ENCODE peak calls at places on chromosomes 2 and 18, in four cellular contexts. C is lung microvascular endothelial cell, D is non-pigmented ciliary epithelial cell, Y is T-cell. I is an unnamed sample.

GRCh38 chr2:157900684-157901083 is 24.6 kb upstream of the ACVR1 start:
- DNase-seq in C (no peak), D (no peak), Y (no peak), I (no peak)

GRCh38 chr18:31247574-31248199 is 70.3 kb upstream of the DSG1 start:
- DNase-seq in C (no peak), D (no peak), Y (no peak), I (no peak)

GRCh38 chr2:126890962-126891450 is 7.7 kb upstream of the TEX51 start:
- DNase-seq in C (no peak), D (no peak), Y (no peak), I (no peak)

GRCh38 chr18:68893396-68893795 is 95.5 kb downstream of the CCDC102B start:
- DNase-seq in C (no peak), D (no peak), Y (no peak), I (no peak)

GRCh38 chr2:74119912-74120825 is 27.5 kb downstream of the BOLA3 start:
- DNase-seq in C (peak; percentile 80), D (peak; percentile 49), Y (peak; percentile 73), I (peak; percentile 93)

GRCh38 chr2:70070557-70071268 is 16.6 kb upstream of the PCBP1 start:
- DNase-seq in C (peak; percentile 94), D (no peak), Y (peak; percentile 42), I (peak; percentile 94)

GRCh38 chr2:136000502-136000901 is 15.1 kb upstream of the DARS1 start:
- DNase-seq in C (peak; percentile 4), D (no peak), Y (no peak), I (peak; percentile 16)

GRCh38 chr2:69625078-69625788 is 18.3 kb downstream of the AAK1 start:
- DNase-seq in C (peak; percentile 17), D (no peak), Y (no peak), I (peak; percentile 23)

GRCh38 chr2:128319457-128319772 is 747 bp upstream of the HS6ST1 start:
- DNase-seq in C (no peak), D (no peak), Y (no peak), I (no peak)

GRCh38 chr2:241844066-241844728 is 14.5 kb downstream of the PDCD1 start:
- DNase-seq in C (peak; percentile 91), D (no peak), Y (peak; percentile 40), I (peak; percentile 84)

GRCh38 chr2:172182624-172183023 is 79.9 kb upstream of the DLX2 start:
- DNase-seq in C (no peak), D (no peak), Y (no peak), I (no peak)

GRCh38 chr18:51120809-51121596 is 76.5 kb downstream of the MEX3C start:
- DNase-seq in C (no peak), D (no peak), Y (no peak), I (no peak)

GRCh38 chr2:240320561-240321091 is 114.8 kb upstream of the GPC1 start:
- DNase-seq in C (peak; percentile 3), D (no peak), Y (no peak), I (no peak)

GRCh38 chr18:12621737-12622306 is 36.1 kb downstream of the SPIRE1 start:
- DNase-seq in C (no peak), D (no peak), Y (no peak), I (no peak)

GRCh38 chr2:219688560-219689445 is 61.4 kb downstream of the SLC4A3 start:
- DNase-seq in C (no peak), D (peak; percentile 73), Y (no peak), I (no peak)